ENCODE peak calls at places on chromosomes 12 and 14, in ten cellular contexts. P, U, M, L, E, F, Y, I, D and R are unnamed samples.

GRCh38 chr12:104243551-104243950 is 28.0 kb downstream of the TXNRD1 start:
- DNase-seq in P (no peak), U (no peak), M (no peak), L (no peak), E (no peak), F (no peak), Y (no peak), I (peak), D (no peak), R (no peak)

GRCh38 chr12:3073438-3074255 is 3.5 kb upstream of the TSPAN9 start:
- DNase-seq in P (peak), U (peak), M (peak), L (peak), E (peak), F (peak), Y (peak), I (peak), D (peak), R (peak)

GRCh38 chr14:68682166-68683103 is 110.4 kb downstream of the ZFP36L1 start:
- DNase-seq in P (no peak), U (no peak), M (no peak), L (peak), E (no peak), F (peak), Y (peak), I (no peak), D (no peak), R (peak)

GRCh38 chr12:31524791-31525495 is 66.0 kb downstream of the DENND5B start:
- DNase-seq in P (no peak), U (no peak), M (no peak), L (no peak), E (no peak), F (no peak), Y (peak), I (no peak), D (no peak), R (no peak)

GRCh38 chr14:61511558-61511924 is 183.8 kb upstream of the HIF1A start:
- DNase-seq in P (no peak), U (no peak), M (no peak), L (no peak), E (no peak), F (peak), Y (no peak), I (no peak), D (no peak), R (no peak)

GRCh38 chr12:62793256-62794217 is 141.4 kb downstream of the PPM1H start:
- DNase-seq in P (peak), U (peak), M (peak), L (peak), E (peak), F (peak), Y (peak), I (peak), D (peak), R (peak)

GRCh38 chr12:109600481-109600880 is 26.9 kb downstream of the MVK start:
- DNase-seq in P (no peak), U (no peak), M (no peak), L (no peak), E (no peak), F (no peak), Y (no peak), I (no peak), D (no peak), R (no peak)

GRCh38 chr12:10190558-10191388 is 11.9 kb downstream of the TMEM52B start:
- DNase-seq in P (peak), U (peak), M (peak), L (no peak), E (no peak), F (peak), Y (peak), I (no peak), D (peak), R (peak)

GRCh38 chr12:6341439-6342139 is at the start of gene TNFRSF1A:
- DNase-seq in P (no peak), U (no peak), M (peak), L (no peak), E (no peak), F (peak), Y (peak), I (no peak), D (peak), R (peak)

GRCh38 chr14:51780741-51781140 is 79.7 kb upstream of the GNG2 start:
- DNase-seq in P (no peak), U (no peak), M (no peak), L (no peak), E (no peak), F (no peak), Y (peak), I (no peak), D (peak), R (no peak)

GRCh38 chr12:107891967-107892366 is 117.5 kb downstream of the ASCL4 start:
- DNase-seq in P (no peak), U (no peak), M (peak), L (no peak), E (no peak), F (no peak), Y (peak), I (no peak), D (peak), R (no peak)

GRCh38 chr12:123126294-123127144 is 24.4 kb downstream of the PITPNM2 start:
- DNase-seq in P (no peak), U (peak), M (no peak), L (peak), E (no peak), F (no peak), Y (peak), I (no peak), D (no peak), R (peak)

GRCh38 chr12:29241821-29242591 is 92.9 kb downstream of the FAR2 start:
- DNase-seq in P (no peak), U (peak), M (peak), L (peak), E (no peak), F (peak), Y (peak), I (peak), D (no peak), R (no peak)

GRCh38 chr12:81811066-81811777 is 52.1 kb upstream of the PPFIA2 start:
- DNase-seq in P (no peak), U (no peak), M (no peak), L (peak), E (no peak), F (no peak), Y (peak), I (no peak), D (no peak), R (no peak)

GRCh38 chr12:64625243-64626077 is 15.2 kb downstream of the RASSF3 start:
- DNase-seq in P (no peak), U (no peak), M (no peak), L (peak), E (no peak), F (peak), Y (peak), I (no peak), D (peak), R (peak)

GRCh38 chr14:53954551-53955233 is 1.9 kb downstream of the BMP4 start:
- DNase-seq in P (no peak), U (no peak), M (no peak), L (no peak), E (no peak), F (no peak), Y (peak), I (no peak), D (no peak), R (peak)

GRCh38 chr14:81559385-81559784 is 25.7 kb upstream of the SEL1L start:
- DNase-seq in P (no peak), U (no peak), M (no peak), L (no peak), E (no peak), F (no peak), Y (no peak), I (no peak), D (no peak), R (no peak)

GRCh38 chr12:20058068-20058467 is 310.3 kb upstream of the PDE3A start:
- DNase-seq in P (no peak), U (no peak), M (no peak), L (no peak), E (peak), F (no peak), Y (peak), I (no peak), D (no peak), R (no peak)

GRCh38 chr14:106060576-106060975 is 534.2 kb downstream of the TMEM121 start:
- DNase-seq in P (no peak), U (no peak), M (no peak), L (no peak), E (no peak), F (no peak), Y (no peak), I (no peak), D (no peak), R (no peak)

GRCh38 chr12:6689000-6689882 is at the start of gene ZNF384:
- DNase-seq in P (peak), U (peak), M (peak), L (peak), E (peak), F (peak), Y (peak), I (peak), D (peak), R (peak)

GRCh38 chr14:93015039-93015438 is 92.1 kb downstream of the CHGA start:
- DNase-seq in P (no peak), U (no peak), M (no peak), L (no peak), E (no peak), F (no peak), Y (no peak), I (no peak), D (no peak), R (no peak)

GRCh38 chr14:91968280-91968679 is 20.8 kb upstream of the FBLN5 start:
- DNase-seq in P (no peak), U (no peak), M (no peak), L (no peak), E (no peak), F (no peak), Y (no peak), I (no peak), D (no peak), R (no peak)

GRCh38 chr12:11980133-11980532 is 90.6 kb upstream of the BCL2L14 start:
- DNase-seq in P (no peak), U (no peak), M (no peak), L (no peak), E (no peak), F (no peak), Y (no peak), I (no peak), D (no peak), R (no peak)

GRCh38 chr12:6852651-6853354 is 853 bp downstream of the USP5 start:
- DNase-seq in P (no peak), U (peak), M (no peak), L (no peak), E (no peak), F (no peak), Y (peak), I (peak), D (no peak), R (peak)

GRCh38 chr14:67673451-67673850 is 981 bp downstream of the VTI1B start:
- DNase-seq in P (no peak), U (no peak), M (no peak), L (no peak), E (no peak), F (no peak), Y (no peak), I (no peak), D (no peak), R (no peak)

GRCh38 chr14:100574642-100575031 is 12.6 kb downstream of the BEGAIN start:
- DNase-seq in P (no peak), U (no peak), M (no peak), L (no peak), E (no peak), F (no peak), Y (no peak), I (no peak), D (no peak), R (no peak)

GRCh38 chr14:91985008-91985407 is 37.5 kb upstream of the FBLN5 start:
- DNase-seq in P (no peak), U (no peak), M (no peak), L (no peak), E (no peak), F (no peak), Y (peak), I (no peak), D (no peak), R (no peak)